ENCODE peak calls at places on chromosome 11, in five cellular contexts. C, H, Y, U and A are unnamed samples.

GRCh38 chr11:1935156-1936071 is 11.7 kb upstream of the MRPL23 start:
- DNase-seq in C (no peak), H (no peak), Y (no peak), U (no peak), A (no peak)

GRCh38 chr11:75275581-75275980 is 35.0 kb downstream of the TPBGL start:
- DNase-seq in C (peak), H (peak), Y (no peak), U (no peak), A (no peak)

GRCh38 chr11:72844356-72844755 is 30.1 kb downstream of the ATG16L2 start:
- DNase-seq in C (no peak), H (no peak), Y (no peak), U (peak), A (no peak)

GRCh38 chr11:64918056-64918455 is 1.0 kb upstream of the ATG2A start:
- DNase-seq in C (no peak), H (no peak), Y (no peak), U (peak), A (no peak)

GRCh38 chr11:61075891-61076290 is 26.4 kb upstream of the CD5 start:
- DNase-seq in C (no peak), H (peak), Y (no peak), U (no peak), A (no peak)

GRCh38 chr11:72930011-72930410 is 115.8 kb downstream of the ATG16L2 start:
- DNase-seq in C (no peak), H (no peak), Y (no peak), U (no peak), A (no peak)

GRCh38 chr11:122754553-122755322 is 83.6 kb upstream of the CRTAM start:
- DNase-seq in C (no peak), H (peak), Y (no peak), U (no peak), A (no peak)

GRCh38 chr11:86811637-86812321 is 11.4 kb downstream of the PRSS23 start:
- DNase-seq in C (no peak), H (no peak), Y (no peak), U (peak), A (no peak)

GRCh38 chr11:110087820-110088534 is 5.2 kb upstream of the ZC3H12C start:
- DNase-seq in C (no peak), H (no peak), Y (no peak), U (no peak), A (no peak)

GRCh38 chr11:75040167-75040770 is 51.5 kb downstream of the NEU3 start:
- DNase-seq in C (no peak), H (no peak), Y (no peak), U (no peak), A (no peak)

GRCh38 chr11:60183595-60184201 is 815 bp upstream of the MS4A6A start:
- DNase-seq in C (no peak), H (no peak), Y (no peak), U (no peak), A (no peak)

GRCh38 chr11:119531623-119532022 is 108.7 kb upstream of the THY1 start:
- DNase-seq in C (no peak), H (no peak), Y (no peak), U (no peak), A (peak)

GRCh38 chr11:113817162-113817561 is 37.6 kb downstream of the CLDN25 start:
- DNase-seq in C (no peak), H (no peak), Y (no peak), U (no peak), A (no peak)

GRCh38 chr11:65629579-65629978 is 8.3 kb upstream of the SIPA1 start:
- DNase-seq in C (no peak), H (no peak), Y (no peak), U (no peak), A (no peak)

GRCh38 chr11:71451596-71452353 is 1.2 kb upstream of the NADSYN1 start:
- DNase-seq in C (no peak), H (peak), Y (no peak), U (no peak), A (no peak)

GRCh38 chr11:61279934-61280656 is 15.0 kb downstream of the VWCE start:
- DNase-seq in C (no peak), H (no peak), Y (no peak), U (no peak), A (no peak)

GRCh38 chr11:75105462-75105925 is 8.8 kb upstream of the OR2AT4 start:
- DNase-seq in C (no peak), H (no peak), Y (no peak), U (no peak), A (no peak)

GRCh38 chr11:128409476-128409875 is 177.9 kb downstream of the ETS1 start:
- DNase-seq in C (no peak), H (no peak), Y (no peak), U (peak), A (no peak)

GRCh38 chr11:36069576-36070214 is 125.8 kb downstream of the LDLRAD3 start:
- DNase-seq in C (no peak), H (no peak), Y (no peak), U (no peak), A (no peak)

GRCh38 chr11:103959279-103959930 is 77.0 kb upstream of the DDI1 start:
- DNase-seq in C (no peak), H (no peak), Y (no peak), U (no peak), A (no peak)

GRCh38 chr11:107921997-107922396 is 6.3 kb upstream of the RAB39A start:
- DNase-seq in C (no peak), H (no peak), Y (no peak), U (no peak), A (no peak)

GRCh38 chr11:9823887-9824385 is 160.1 kb downstream of the SWAP70 start:
- DNase-seq in C (no peak), H (no peak), Y (no peak), U (no peak), A (no peak)

GRCh38 chr11:111938687-111939160 is 1.6 kb downstream of the DIXDC1 start:
- DNase-seq in C (no peak), H (no peak), Y (no peak), U (no peak), A (no peak)

GRCh38 chr11:78662811-78663210 is 88.1 kb upstream of the NARS2 start:
- DNase-seq in C (no peak), H (no peak), Y (no peak), U (no peak), A (peak)

GRCh38 chr11:124429599-124429998 is 4.9 kb upstream of the OR8B4 start:
- DNase-seq in C (no peak), H (no peak), Y (no peak), U (no peak), A (no peak)

GRCh38 chr11:15158351-15159015 is 43.8 kb downstream of the INSC start:
- DNase-seq in C (no peak), H (no peak), Y (no peak), U (peak), A (no peak)

GRCh38 chr11:64090811-64091516 is 55.2 kb downstream of the FLRT1 start:
- DNase-seq in C (no peak), H (no peak), Y (no peak), U (no peak), A (no peak)

GRCh38 chr11:14414470-14415461 is 55.8 kb upstream of the RRAS2 start:
- DNase-seq in C (peak), H (no peak), Y (no peak), U (no peak), A (no peak)

GRCh38 chr11:45087761-45088160 is 58.7 kb upstream of the PRDM11 start:
- DNase-seq in C (no peak), H (no peak), Y (no peak), U (no peak), A (no peak)

GRCh38 chr11:126113012-126113411 is 50.3 kb upstream of the CDON start:
- DNase-seq in C (no peak), H (no peak), Y (no peak), U (no peak), A (no peak)

GRCh38 chr11:69403556-69404215 is 77.8 kb upstream of the LINC01488 start:
- DNase-seq in C (no peak), H (no peak), Y (no peak), U (peak), A (no peak)

GRCh38 chr11:68411501-68411991 is 49.0 kb upstream of the PPP6R3 start:
- DNase-seq in C (no peak), H (peak), Y (no peak), U (no peak), A (no peak)

GRCh38 chr11:64644348-64645242 is 53.6 kb downstream of the SLC22A12 start:
- DNase-seq in C (no peak), H (no peak), Y (no peak), U (no peak), A (no peak)

GRCh38 chr11:78821371-78822306 is 247.0 kb upstream of the NARS2 start:
- DNase-seq in C (no peak), H (no peak), Y (no peak), U (peak), A (no peak)

GRCh38 chr11:47591764-47592163 is 2.4 kb downstream of the C1QTNF4 start:
- DNase-seq in C (no peak), H (no peak), Y (no peak), U (no peak), A (no peak)

GRCh38 chr11:88739524-88739923 is 326.3 kb downstream of the GRM5 start:
- DNase-seq in C (no peak), H (no peak), Y (no peak), U (no peak), A (no peak)

DNA sequence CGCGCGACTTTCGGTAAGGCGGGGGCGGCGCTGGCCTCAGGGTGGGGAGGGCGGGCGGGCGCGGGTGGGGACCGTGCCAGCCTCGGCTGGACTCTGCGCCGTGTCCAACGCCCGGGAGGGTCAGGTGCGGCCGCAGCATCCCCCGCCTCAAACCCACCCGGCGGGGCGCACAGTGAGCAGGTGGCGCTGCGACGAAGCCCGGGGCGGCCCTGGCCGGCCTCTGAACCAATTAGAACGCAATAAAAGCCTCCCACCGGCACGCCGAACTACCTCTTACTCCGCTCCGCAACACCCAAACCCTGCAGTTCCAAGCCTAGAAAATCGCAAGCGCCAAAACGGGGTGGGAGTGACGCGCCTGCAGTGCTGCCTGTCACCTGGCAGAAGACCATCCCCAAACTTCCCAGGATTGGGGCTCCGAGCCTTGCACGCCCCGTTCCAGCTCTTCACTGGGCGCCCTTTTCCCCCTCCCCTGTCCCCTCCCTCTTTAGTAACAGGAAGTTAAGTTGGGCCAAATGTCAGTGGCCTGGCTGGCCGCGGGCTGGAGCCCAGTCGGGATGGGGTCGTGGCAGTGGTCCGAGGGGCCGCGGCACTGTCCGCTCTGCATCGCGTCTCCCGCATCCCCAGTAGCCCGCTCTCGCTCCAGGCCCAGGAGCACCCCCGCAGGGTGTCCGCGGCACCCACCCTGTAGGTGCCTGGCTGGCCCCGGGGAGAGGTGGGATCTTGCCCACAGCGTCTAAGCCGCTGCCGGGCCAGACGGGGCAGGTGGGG is 508 bp downstream of the MICAL2 start:
- DNase-seq in C (peak), H (peak), Y (no peak), U (no peak), A (peak)
- H3K27ac ChIP-seq in C (no peak), H (peak), Y (no peak), U (peak), A (peak)

DNA sequence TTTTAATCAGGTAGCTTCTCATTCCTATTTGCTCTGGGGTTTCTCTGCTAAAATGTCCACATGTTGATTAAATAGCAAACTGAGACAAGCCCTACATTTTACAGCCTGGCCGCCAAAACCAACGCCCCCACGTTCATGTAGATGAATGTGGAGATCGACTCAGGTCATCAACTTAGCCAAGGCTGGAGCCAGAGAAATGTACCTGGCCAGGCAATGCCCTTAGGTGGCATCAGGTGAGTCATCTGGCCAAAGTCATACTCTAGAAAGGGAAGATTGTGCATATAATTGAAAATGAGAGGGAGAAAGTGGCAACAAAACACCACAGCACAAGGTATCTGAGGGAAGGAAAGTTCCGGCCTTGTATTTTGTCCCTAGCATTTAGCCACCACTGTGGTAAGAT is 37.1 kb upstream of the CCDC89 start:
- DNase-seq in C (no peak), H (no peak), Y (no peak), U (no peak), A (no peak)
- H3K27ac ChIP-seq in C (no peak), H (no peak), Y (no peak), U (no peak), A (no peak)

DNA sequence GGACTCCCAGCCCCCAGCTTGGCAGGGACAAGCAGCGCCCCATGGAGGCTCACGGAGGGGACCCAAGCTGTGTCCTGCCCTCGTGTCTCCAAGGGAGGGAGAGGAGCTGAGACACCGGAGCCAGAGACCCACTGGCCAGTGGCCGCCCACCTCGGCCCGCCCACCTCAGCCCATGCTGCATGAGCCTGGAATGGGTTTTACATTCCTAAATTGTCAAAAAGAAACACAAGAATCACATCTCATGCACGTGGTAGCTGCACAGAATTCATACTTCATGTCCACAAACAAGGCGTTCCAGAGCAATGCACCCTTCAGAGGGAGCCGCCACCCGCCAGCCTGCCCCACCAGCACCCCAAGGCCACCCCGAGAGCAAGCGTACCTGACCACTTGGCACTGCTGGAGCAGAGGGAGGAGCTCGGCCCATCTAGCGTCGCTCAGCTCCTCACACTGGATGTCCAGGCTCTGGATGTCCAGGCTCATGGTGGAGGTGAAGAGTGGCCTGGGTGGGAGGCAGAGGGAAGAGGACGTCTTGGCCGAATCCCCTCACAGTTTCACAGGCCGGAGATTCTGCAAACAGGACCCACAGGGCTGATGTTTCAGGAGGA is 5.3 kb downstream of the RNH1 start:
- DNase-seq in C (no peak), H (no peak), Y (no peak), U (no peak), A (peak)
- H3K27ac ChIP-seq in C (no peak), H (no peak), Y (peak), U (no peak), A (no peak)

DNA sequence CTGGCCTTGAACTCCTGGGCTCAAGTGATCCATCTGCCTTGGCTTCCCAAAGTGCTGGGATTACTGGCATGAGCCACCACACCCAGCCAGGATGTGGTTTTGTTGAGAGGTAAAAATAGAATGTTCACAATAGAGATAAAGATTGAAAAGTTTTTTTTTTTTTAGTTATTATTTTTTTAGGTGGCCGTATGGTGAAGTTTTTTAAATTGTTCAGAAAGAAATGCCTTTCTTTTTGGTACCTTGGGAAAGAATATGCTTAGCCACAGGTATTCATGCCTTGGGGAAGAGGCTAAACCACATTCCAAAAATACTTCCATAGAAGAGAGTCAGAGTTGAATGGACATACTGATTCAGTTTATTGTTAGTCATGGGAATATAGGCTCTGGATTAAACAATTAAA is 143.4 kb downstream of the C11orf91 start:
- DNase-seq in C (no peak), H (no peak), Y (no peak), U (no peak), A (no peak)
- H3K27ac ChIP-seq in C (no peak), H (no peak), Y (no peak), U (no peak), A (no peak)

GRCh38 chr11:7364660-7365059 is 113.0 kb downstream of the SYT9 start:
- DNase-seq in C (no peak), H (no peak), Y (no peak), U (no peak), A (no peak)
- H3K27ac ChIP-seq in C (no peak), H (no peak), Y (no peak), U (no peak), A (no peak)

GRCh38 chr11:102590646-102591045 is 34.5 kb downstream of the MMP20 start:
- DNase-seq in C (no peak), H (no peak), Y (no peak), U (no peak), A (no peak)

GRCh38 chr11:102589047-102589459 is 36.1 kb downstream of the MMP20 start:
- DNase-seq in C (no peak), H (no peak), Y (no peak), U (no peak), A (no peak)

GRCh38 chr11:102591160-102591718 is 33.9 kb downstream of the MMP20 start:
- DNase-seq in C (no peak), H (no peak), Y (no peak), U (no peak), A (no peak)

GRCh38 chr11:102583437-102583836 is 41.7 kb downstream of the MMP20 start:
- DNase-seq in C (no peak), H (no peak), Y (no peak), U (no peak), A (no peak)

DNA sequence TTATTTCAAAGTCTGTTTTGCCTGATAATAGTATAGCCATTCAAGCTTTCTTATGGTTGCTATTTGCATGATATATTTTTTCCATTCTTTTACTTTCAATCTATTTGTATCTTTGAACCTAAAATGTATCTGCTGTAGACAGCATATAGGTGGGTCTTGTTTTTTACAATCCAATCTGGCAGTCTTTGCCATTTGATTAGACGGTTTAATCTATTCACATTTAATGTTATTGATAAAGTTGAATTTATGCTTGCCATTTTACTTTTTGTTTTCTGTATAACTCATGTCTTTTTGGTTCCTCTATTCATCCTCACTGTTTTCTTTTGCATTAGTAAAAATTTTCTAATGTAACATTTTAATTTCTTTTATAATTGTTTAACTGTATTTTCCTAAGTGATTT is 37.4 kb downstream of the MMP20 start:
- DNase-seq in C (no peak), H (no peak), Y (no peak), U (no peak), A (no peak)
- H3K27ac ChIP-seq in C (no peak), H (no peak), Y (no peak), U (no peak), A (no peak)

DNA sequence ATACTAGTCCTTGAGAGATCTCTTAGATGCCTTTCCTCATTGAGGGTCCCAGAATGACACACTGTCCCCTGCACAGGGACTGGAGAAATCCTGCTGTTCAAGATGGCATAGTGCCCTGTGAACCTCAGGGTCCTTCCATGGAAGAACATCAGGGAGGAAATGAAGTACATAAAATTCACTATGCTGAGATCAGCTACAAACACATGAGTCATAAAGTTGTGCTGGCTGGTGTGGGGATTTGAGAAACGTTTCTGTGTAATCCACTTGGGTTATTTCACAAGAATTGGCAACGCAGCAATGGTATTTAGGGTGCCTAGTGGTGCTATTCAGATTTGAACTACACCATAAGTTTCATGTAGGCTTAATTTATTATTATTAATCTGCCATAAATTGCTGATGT is 174.4 kb downstream of the MAML2 start:
- DNase-seq in C (no peak), H (no peak), Y (no peak), U (peak), A (no peak)
- H3K27ac ChIP-seq in C (no peak), H (peak), Y (no peak), U (peak), A (peak)